ENCODE peak calls at places on chromosomes 16 and 17, in eight cellular contexts. I is midbrain, U is epithelial cell of proximal tubule, J is cardiac muscle cell, M is iris pigment epithelial cell, O is A172, L is heart right ventricle, A is HEK293T. Z is an unnamed sample.

GRCh38 chr17:39599006-39599664 is 8.6 kb downstream of the NEUROD2 start:
- DNase-seq in I (no peak), U (no peak), J (no peak), M (no peak), O (no peak), L (no peak), A (no peak), Z (no peak)

GRCh38 chr16:66127459-66128362 is 238.8 kb upstream of the CDH5 start:
- DNase-seq in I (no peak), U (no peak), J (peak), M (peak), O (peak), L (peak), A (no peak), Z (no peak)

GRCh38 chr17:2237521-2237921 is 66.1 kb downstream of the SMG6 start:
- DNase-seq in I (no peak), U (no peak), J (peak), M (peak), O (peak), L (peak), A (no peak), Z (no peak)

GRCh38 chr17:40963838-40964237 is 2.9 kb downstream of the KRT39 start:
- DNase-seq in I (no peak), U (no peak), J (peak), M (no peak), O (peak), L (no peak), A (peak), Z (no peak)

GRCh38 chr17:76382803-76383644 is 1.4 kb upstream of the SPHK1 start:
- DNase-seq in I (no peak), U (no peak), J (peak), M (peak), O (no peak), L (peak), A (peak), Z (no peak)

GRCh38 chr16:29744541-29745101 is 1.2 kb downstream of the C16orf54 start:
- DNase-seq in I (no peak), U (no peak), J (no peak), M (no peak), O (no peak), L (no peak), A (no peak), Z (no peak)

GRCh38 chr17:74389937-74390679 is 22.8 kb downstream of the GPR142 start:
- DNase-seq in I (no peak), U (no peak), J (no peak), M (no peak), O (no peak), L (no peak), A (no peak), Z (no peak)

GRCh38 chr17:32936157-32936893 is 8.4 kb downstream of the TMEM98 start:
- DNase-seq in I (no peak), U (no peak), J (no peak), M (no peak), O (no peak), L (no peak), A (no peak), Z (no peak)

GRCh38 chr16:30615358-30616076 is 5.3 kb upstream of the ZNF689 start:
- DNase-seq in I (no peak), U (no peak), J (peak), M (peak), O (no peak), L (peak), A (peak), Z (no peak)

GRCh38 chr17:65109990-65110680 is 27.0 kb upstream of the RGS9 start:
- DNase-seq in I (no peak), U (no peak), J (peak), M (peak), O (peak), L (no peak), A (no peak), Z (no peak)

GRCh38 chr17:382644-383533 is 30.3 kb upstream of the RPH3AL start:
- DNase-seq in I (no peak), U (peak), J (peak), M (peak), O (peak), L (peak), A (no peak), Z (no peak)

GRCh38 chr16:28623172-28623711 is 13.4 kb upstream of the SULT1A1 start:
- DNase-seq in I (peak), U (no peak), J (peak), M (no peak), O (no peak), L (no peak), A (no peak), Z (no peak)

GRCh38 chr17:19306160-19307111 is 56.1 kb downstream of the B9D1 start:
- DNase-seq in I (peak), U (no peak), J (no peak), M (no peak), O (peak), L (no peak), A (no peak), Z (peak)

GRCh38 chr16:73916839-73917594 is 379.6 kb upstream of the PSMD7 start:
- DNase-seq in I (no peak), U (no peak), J (peak), M (no peak), O (no peak), L (no peak), A (no peak), Z (no peak)

GRCh38 chr17:78476973-78477372 is 98.5 kb downstream of the PGS1 start:
- DNase-seq in I (no peak), U (peak), J (no peak), M (no peak), O (no peak), L (no peak), A (no peak), Z (no peak)

GRCh38 chr16:46862555-46863447 is 21.4 kb upstream of the GPT2 start:
- DNase-seq in I (no peak), U (no peak), J (no peak), M (peak), O (no peak), L (no peak), A (no peak), Z (no peak)

GRCh38 chr17:79439493-79439892 is 171.4 kb downstream of the RBFOX3 start:
- DNase-seq in I (no peak), U (no peak), J (no peak), M (no peak), O (no peak), L (no peak), A (no peak), Z (no peak)

GRCh38 chr17:83204230-83204725 is 124.9 kb downstream of the METRNL start:
- DNase-seq in I (no peak), U (no peak), J (no peak), M (no peak), O (no peak), L (no peak), A (no peak), Z (no peak)

GRCh38 chr17:19979917-19980770 is 2.5 kb upstream of the AKAP10 start:
- DNase-seq in I (no peak), U (no peak), J (peak), M (peak), O (no peak), L (peak), A (no peak), Z (no peak)

GRCh38 chr16:22786691-22787090 is 27.3 kb upstream of the HS3ST2 start:
- DNase-seq in I (no peak), U (no peak), J (no peak), M (no peak), O (no peak), L (no peak), A (no peak), Z (no peak)

GRCh38 chr16:70784692-70785317 is 16.2 kb downstream of the VAC14 start:
- DNase-seq in I (no peak), U (no peak), J (no peak), M (no peak), O (no peak), L (no peak), A (no peak), Z (no peak)

GRCh38 chr17:1271020-1271423 is 778 bp downstream of the BHLHA9 start:
- DNase-seq in I (no peak), U (no peak), J (no peak), M (no peak), O (no peak), L (no peak), A (no peak), Z (no peak)